ENCODE peak calls at places on chromosomes 2 and 18, in five cellular contexts. W is stromal cell of bone marrow, Y is fibroblast of villous mesenchyme, F is T-helper 22 cell, N is HT-29. E is an unnamed sample.

GRCh38 chr2:226797289-226797988 is 2.2 kb downstream of the IRS1 start:
- DNase-seq in F (no peak), N (peak; percentile 74), Y (peak; percentile 67), W (no peak), E (no peak)

GRCh38 chr2:38552259-38552658 is 50.5 kb downstream of the HNRNPLL start:
- DNase-seq in W (no peak), N (no peak), Y (no peak), F (no peak), E (no peak)

GRCh38 chr2:160836755-160837154 is 323.5 kb upstream of the TANK start:
- DNase-seq in N (peak; percentile 22), Y (peak; percentile 86), F (no peak), W (peak; percentile 78), E (peak; percentile 76)

GRCh38 chr2:161138429-161138828 is 21.8 kb upstream of the TANK start:
- DNase-seq in Y (no peak), F (peak; percentile 20), W (no peak), N (peak; percentile 50), E (no peak)

GRCh38 chr18:8766576-8767253 is 61.4 kb downstream of the MTCL1 start:
- DNase-seq in Y (peak; percentile 46), W (no peak), F (no peak), N (no peak), E (no peak)

GRCh38 chr2:74695663-74696062 is 41.6 kb downstream of the SEMA4F start:
- DNase-seq in N (no peak), W (no peak), Y (peak; percentile 43), F (no peak), E (no peak)

GRCh38 chr18:45218436-45218835 is 396.8 kb upstream of the SLC14A2 start:
- DNase-seq in N (no peak), W (no peak), F (no peak), Y (no peak), E (no peak)

GRCh38 chr2:234495801-234496441 is 960 bp downstream of the ARL4C start:
- DNase-seq in F (no peak), Y (peak; percentile 29), W (no peak), N (peak; percentile 29), E (no peak)

GRCh38 chr2:27042159-27042661 is 9.3 kb upstream of the AGBL5 start:
- DNase-seq in W (no peak), N (peak; percentile 22), F (no peak), Y (peak; percentile 20), E (no peak)

GRCh38 chr2:204131621-204132020 is 195.1 kb downstream of the ICOS start:
- DNase-seq in W (no peak), Y (no peak), N (no peak), F (no peak), E (no peak)

GRCh38 chr2:149972039-149972438 is 384.5 kb upstream of the MMADHC start:
- DNase-seq in Y (peak; percentile 11), F (no peak), W (no peak), N (no peak), E (peak; percentile 3)

GRCh38 chr2:144086965-144087364 is 433.0 kb downstream of the ZEB2 start:
- DNase-seq in N (no peak), Y (peak; percentile 28), F (no peak), W (no peak), E (no peak)

GRCh38 chr18:63540131-63540530 is 2.0 kb upstream of the SERPINB12 start:
- DNase-seq in W (peak; percentile 9), F (no peak), N (no peak), Y (peak; percentile 18), E (no peak)

GRCh38 chr2:47946593-47946992 is 40.3 kb upstream of the FBXO11 start:
- DNase-seq in N (no peak), F (no peak), Y (no peak), W (no peak), E (no peak)

GRCh38 chr2:204982303-204982702 is 437.0 kb downstream of the PARD3B start:
- DNase-seq in F (no peak), Y (peak; percentile 35), N (no peak), W (no peak), E (peak; percentile 0)

GRCh38 chr2:171434671-171434980 is 600 bp downstream of the DCAF17 start:
- DNase-seq in W (no peak), Y (no peak), F (no peak), N (no peak), E (peak; percentile 22)

GRCh38 chr2:115771516-115771915 is 1329.1 kb downstream of the DPP10 start:
- DNase-seq in N (no peak), W (no peak), F (no peak), Y (no peak), E (no peak)

GRCh38 chr2:61426267-61426897 is 44.5 kb downstream of the USP34 start:
- DNase-seq in W (no peak), N (peak; percentile 62), F (peak; percentile 34), Y (no peak), E (peak; percentile 4)

GRCh38 chr2:180573951-180574350 is 406.5 kb upstream of the UBE2E3 start:
- DNase-seq in N (peak; percentile 78), Y (no peak), F (no peak), W (no peak), E (no peak)

GRCh38 chr18:47595816-47596501 is 334.5 kb downstream of the SMAD2 start:
- DNase-seq in N (peak; percentile 23), W (no peak), Y (no peak), F (no peak), E (no peak)

GRCh38 chr2:217177687-217178086 is 317.8 kb upstream of the TNP1 start:
- DNase-seq in N (no peak), Y (no peak), F (no peak), W (no peak), E (no peak)

GRCh38 chr2:120949027-120949956 is 213.6 kb downstream of the GLI2 start:
- DNase-seq in Y (peak; percentile 13), W (no peak), F (no peak), N (peak; percentile 64), E (no peak)

GRCh38 chr2:160652236-160652635 is 158.6 kb upstream of the RBMS1 start:
- DNase-seq in F (peak; percentile 45), N (peak; percentile 85), W (no peak), Y (peak; percentile 26), E (no peak)

GRCh38 chr2:24870891-24871705 is 48.9 kb downstream of the ADCY3 start:
- DNase-seq in F (no peak), N (no peak), Y (no peak), W (no peak), E (no peak)

GRCh38 chr18:79862562-79862961 is 64.8 kb downstream of the KCNG2 start:
- DNase-seq in N (no peak), W (no peak), Y (no peak), F (no peak), E (no peak)

GRCh38 chr2:85001595-85001994 is 30.6 kb downstream of the KCMF1 start:
- DNase-seq in W (no peak), Y (no peak), N (peak; percentile 13), F (no peak), E (no peak)

GRCh38 chr18:48452863-48453323 is 43.7 kb upstream of the ZBTB7C start:
- DNase-seq in Y (no peak), W (no peak), N (peak; percentile 41), F (no peak), E (no peak)

GRCh38 chr2:232384466-232384865 is 5.9 kb downstream of the ALPP start:
- DNase-seq in Y (no peak), N (no peak), W (no peak), F (no peak), E (no peak)

GRCh38 chr2:174153757-174154680 is 94.3 kb downstream of the OLA1 start:
- DNase-seq in F (no peak), Y (peak; percentile 80), N (no peak), W (peak; percentile 77), E (peak; percentile 50)

GRCh38 chr2:63544017-63544627 is 44.2 kb downstream of the WDPCP start:
- DNase-seq in Y (peak; percentile 14), N (peak; percentile 15), W (no peak), F (no peak), E (no peak)

GRCh38 chr2:105873721-105874120 is 129.0 kb downstream of the NCK2 start:
- DNase-seq in N (no peak), Y (peak; percentile 72), F (peak; percentile 64), W (peak; percentile 48), E (peak; percentile 14)

GRCh38 chr18:10086458-10086857 is 172.6 kb downstream of the VAPA start:
- DNase-seq in W (no peak), F (no peak), Y (no peak), N (peak; percentile 46), E (no peak)

GRCh38 chr2:224072541-224073188 is 33.6 kb upstream of the SERPINE2 start:
- DNase-seq in Y (peak; percentile 45), W (peak; percentile 26), N (no peak), F (no peak), E (no peak)

GRCh38 chr2:55419236-55419513 is 481 bp downstream of the CCDC88A start:
- DNase-seq in W (no peak), N (no peak), F (no peak), Y (peak; percentile 39), E (no peak)

GRCh38 chr18:77054288-77054605 is 78.3 kb downstream of the MBP start:
- DNase-seq in Y (no peak), N (no peak), F (no peak), W (no peak), E (no peak)

GRCh38 chr18:12598181-12598921 is 59.6 kb downstream of the SPIRE1 start:
- DNase-seq in N (no peak), F (no peak), W (no peak), Y (peak; percentile 27), E (peak; percentile 31)

GRCh38 chr2:18763338-18763737 is 174.0 kb upstream of the NT5C1B start:
- DNase-seq in Y (peak; percentile 56), N (no peak), W (no peak), F (no peak), E (peak; percentile 29)